ENCODE peak calls at places on chromosome 13, in six cellular contexts. V is astrocyte of the cerebellum, E is stomach, W is type B pancreatic cell, H is tibial artery, K is tibial nerve. T is an unnamed sample.

GRCh38 chr13:111328111-111328802 is 7.8 kb downstream of the TEX29 start:
- DNase-seq in V (no peak), H (no peak), E (no peak), K (no peak), W (peak; percentile 59), T (no peak)

GRCh38 chr13:75299913-75300862 is 181.8 kb downstream of the TBC1D4 start:
- DNase-seq in E (no peak), H (no peak), V (no peak), K (no peak), W (no peak), T (no peak)

GRCh38 chr13:99834246-99834645 is 137.3 kb downstream of the ZIC5 start:
- DNase-seq in K (no peak), W (no peak), H (no peak), E (no peak), V (no peak), T (no peak)

GRCh38 chr13:99442273-99442895 is 58.9 kb upstream of the TM9SF2 start:
- DNase-seq in W (no peak), K (peak; percentile 68), H (peak; percentile 39), V (peak; percentile 38), E (peak; percentile 52), T (peak; percentile 53)

GRCh38 chr13:84844473-84844872 is 954.7 kb downstream of the SLITRK6 start:
- DNase-seq in H (no peak), E (no peak), V (peak; percentile 8), W (no peak), K (no peak), T (no peak)

GRCh38 chr13:96958286-96958891 is 35.9 kb downstream of the OXGR1 start:
- DNase-seq in H (no peak), K (peak; percentile 56), V (peak; percentile 23), E (peak; percentile 27), W (no peak), T (no peak)

GRCh38 chr13:28137556-28137955 is 789 bp upstream of the PAN3 start:
- DNase-seq in K (peak; percentile 10), E (no peak), W (no peak), V (no peak), H (no peak), T (no peak)

GRCh38 chr13:107025991-107026390 is 458.1 kb upstream of the ARGLU1 start:
- DNase-seq in E (no peak), K (no peak), W (no peak), V (no peak), H (peak; percentile 90), T (no peak)

GRCh38 chr13:95124959-95125358 is 176.3 kb downstream of the ABCC4 start:
- DNase-seq in V (no peak), E (no peak), H (no peak), K (no peak), W (no peak), T (no peak)

GRCh38 chr13:94387047-94387446 is 92.4 kb downstream of the DCT start:
- DNase-seq in E (no peak), V (no peak), H (no peak), K (no peak), W (no peak), T (no peak)

GRCh38 chr13:111382877-111383276 is 62.4 kb downstream of the TEX29 start:
- DNase-seq in E (peak; percentile 22), H (no peak), K (no peak), W (peak; percentile 15), V (no peak), T (no peak)

GRCh38 chr13:35818577-35819165 is 312.5 kb downstream of the DCLK1 start:
- DNase-seq in E (no peak), W (no peak), H (no peak), V (peak; percentile 24), K (no peak), T (no peak)

GRCh38 chr13:107864543-107865460 is 350.5 kb downstream of the LIG4 start:
- DNase-seq in W (no peak), K (peak; percentile 14), H (no peak), E (no peak), V (peak; percentile 79), T (peak; percentile 72)

GRCh38 chr13:49404621-49405020 is 39.2 kb downstream of the CAB39L start:
- DNase-seq in V (no peak), E (no peak), W (no peak), K (no peak), H (no peak), T (no peak)

GRCh38 chr13:103772576-103772975 is 706.4 kb upstream of the SLC10A2 start:
- DNase-seq in E (no peak), H (no peak), W (no peak), K (no peak), V (no peak), T (no peak)

GRCh38 chr13:27658569-27658968 is 36.9 kb downstream of the POLR1D start:
- DNase-seq in K (no peak), H (no peak), W (no peak), E (no peak), V (no peak), T (no peak)

GRCh38 chr13:73835138-73835721 is 299.0 kb downstream of the KLF12 start:
- DNase-seq in W (no peak), H (no peak), K (no peak), E (no peak), V (peak; percentile 33), T (no peak)

GRCh38 chr13:94917814-94918213 is 205.5 kb upstream of the SOX21 start:
- DNase-seq in H (no peak), E (no peak), W (no peak), V (no peak), K (no peak), T (no peak)

GRCh38 chr13:72864142-72865035 is 82.5 kb downstream of the PIBF1 start:
- DNase-seq in H (no peak), K (no peak), W (no peak), V (peak; percentile 11), E (no peak), T (no peak)

GRCh38 chr13:51047434-51048165 is 63.5 kb downstream of the C13orf42 start:
- DNase-seq in W (no peak), K (no peak), V (no peak), H (no peak), E (no peak), T (no peak)

GRCh38 chr13:42808572-42808971 is 27.2 kb downstream of the FAM216B start:
- DNase-seq in E (no peak), V (no peak), H (no peak), K (no peak), W (no peak), T (no peak)

GRCh38 chr13:33353210-33353609 is 67.7 kb upstream of the STARD13 start:
- DNase-seq in W (no peak), V (no peak), H (peak; percentile 84), E (no peak), K (peak; percentile 78), T (no peak)

GRCh38 chr13:40169476-40169875 is 497.0 kb downstream of the FOXO1 start:
- DNase-seq in W (no peak), V (no peak), H (no peak), K (no peak), E (no peak), T (no peak)

GRCh38 chr13:27177852-27178251 is 6.2 kb upstream of the USP12 start:
- DNase-seq in H (no peak), K (no peak), E (no peak), W (no peak), V (no peak), T (no peak)

GRCh38 chr13:33740134-33740538 is 77.8 kb upstream of the RFC3 start:
- DNase-seq in V (peak; percentile 76), W (no peak), H (no peak), E (no peak), K (no peak), T (no peak)

GRCh38 chr13:52067237-52067636 is 42.7 kb downstream of the UTP14C start:
- DNase-seq in V (no peak), E (no peak), K (no peak), W (no peak), H (no peak), T (no peak)

GRCh38 chr13:52070929-52071523 is 46.5 kb downstream of the UTP14C start:
- DNase-seq in K (no peak), V (no peak), E (no peak), W (no peak), H (no peak), T (no peak)
- TF ChIP-seq CTCF in K (no peak), V (peak; percentile 14), E (no peak), W (no peak), H (no peak), T (no peak)

DNA sequence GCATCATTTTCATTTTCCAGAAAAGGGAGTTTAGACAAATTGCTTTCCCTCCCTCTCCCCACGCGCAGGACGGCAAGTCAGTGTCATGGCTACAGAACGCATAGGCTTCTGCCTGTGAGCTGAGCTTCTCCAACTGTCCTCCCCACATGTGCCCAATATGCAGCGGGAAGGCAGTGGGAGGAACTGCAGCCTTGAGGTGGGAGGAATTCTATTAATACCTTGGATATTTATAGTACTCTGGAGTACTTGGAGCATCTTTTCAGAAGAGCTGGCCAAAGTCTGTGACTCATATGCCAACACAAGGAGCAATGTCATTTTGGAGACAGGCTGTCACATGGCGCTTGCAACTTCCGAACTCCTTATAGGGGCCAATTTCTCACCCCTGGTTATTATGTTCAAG is 245.1 kb upstream of the SERP2 start:
- DNase-seq in W (no peak), K (no peak), E (no peak), V (no peak), H (no peak), T (no peak)
- TF ChIP-seq CTCF in W (no peak), K (no peak), E (no peak), V (no peak), H (peak; percentile 16), T (no peak)

GRCh38 chr13:64154514-64154913 is 2738.9 kb upstream of the PCDH20 start:
- DNase-seq in W (no peak), E (no peak), K (no peak), H (no peak), V (peak; percentile 34), T (no peak)
- TF ChIP-seq CTCF in W (peak; percentile 55), E (no peak), K (no peak), H (no peak), V (peak; percentile 31), T (peak; percentile 47)

DNA sequence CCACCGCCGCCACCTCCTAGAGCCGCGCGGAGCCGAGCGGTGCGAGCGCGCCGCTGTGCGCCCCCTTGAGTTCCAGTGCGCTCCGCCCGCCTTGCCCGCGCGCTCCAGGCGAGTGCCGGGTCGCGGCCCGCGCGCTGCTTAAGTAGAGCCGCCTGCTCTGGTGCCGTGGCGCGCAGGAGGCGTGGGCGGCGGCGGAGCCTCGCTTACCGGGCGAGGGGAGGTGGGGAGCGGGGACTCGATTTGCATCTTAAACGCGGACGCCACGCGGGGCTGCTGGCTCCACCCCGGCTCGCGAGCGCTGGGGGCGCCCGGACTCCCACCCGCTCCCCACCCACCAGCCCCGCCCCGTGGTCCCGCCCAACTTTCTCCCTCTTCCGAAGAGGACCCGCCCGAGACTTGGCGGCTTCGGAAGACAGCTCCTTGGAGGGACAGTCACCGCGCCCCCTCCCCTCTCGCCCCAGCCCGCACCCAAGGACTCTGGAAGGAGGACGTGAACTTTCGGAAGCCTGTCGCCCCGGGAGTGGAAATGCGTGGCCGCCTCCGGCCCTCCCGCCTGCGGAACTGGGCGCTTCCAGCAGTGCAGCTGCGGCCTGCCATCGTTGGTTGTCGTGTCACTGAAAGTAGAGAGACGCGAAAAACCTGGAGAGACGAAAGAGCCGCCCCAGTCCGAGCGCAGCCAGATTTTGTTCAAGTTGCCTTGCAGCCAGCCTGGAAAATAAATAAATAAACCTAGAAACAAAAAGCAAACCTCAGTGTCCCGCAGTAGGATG is at the start of gene KCTD12:
- DNase-seq in K (peak; percentile 78), W (peak; percentile 89), E (peak; percentile 76), H (peak; percentile 90), V (peak; percentile 55), T (peak; percentile 66)
- TF ChIP-seq CTCF in K (peak; percentile 14), W (peak; percentile 59), E (peak; percentile 47), H (peak; percentile 34), V (peak; percentile 29), T (peak; percentile 44)